ENCODE peak calls at places on chromosomes 11 and 22, in six cellular contexts. One of them, this sample, is unnamed.

GRCh38 chr11:105177658-105178057 is 38.1 kb upstream of the CARD18 start:
- DNase-seq in H9: no peak
- DNase-seq in IMR-90: peak; percentile 92
- DNase-seq in neuronal stem cell: no peak
- DNase-seq in H1: no peak
- DNase-seq in mesenchymal stem cell: peak; percentile 86
- DNase-seq in this sample: peak; percentile 25

GRCh38 chr11:130209944-130210854 is 50.6 kb downstream of the ST14 start:
- DNase-seq in mesenchymal stem cell: no peak
- DNase-seq in H1: peak; percentile 43
- DNase-seq in neuronal stem cell: no peak
- DNase-seq in H9: peak; percentile 25
- DNase-seq in IMR-90: no peak
- DNase-seq in this sample: no peak

GRCh38 chr22:49966041-49966715 is 5.6 kb downstream of the PIM3 start:
- DNase-seq in mesenchymal stem cell: no peak
- DNase-seq in H9: peak; percentile 28
- DNase-seq in neuronal stem cell: no peak
- DNase-seq in IMR-90: no peak
- DNase-seq in H1: peak; percentile 49
- DNase-seq in this sample: no peak

GRCh38 chr11:1138053-1138452 is 19.7 kb upstream of the MUC5AC start:
- DNase-seq in H1: no peak
- DNase-seq in H9: no peak
- DNase-seq in mesenchymal stem cell: no peak
- DNase-seq in neuronal stem cell: no peak
- DNase-seq in IMR-90: peak; percentile 82
- DNase-seq in this sample: no peak

GRCh38 chr11:101860694-101861371 is 54.0 kb upstream of the CEP126 start:
- DNase-seq in mesenchymal stem cell: peak; percentile 64
- DNase-seq in H9: peak; percentile 69
- DNase-seq in H1: no peak
- DNase-seq in neuronal stem cell: peak; percentile 45
- DNase-seq in IMR-90: peak; percentile 76
- DNase-seq in this sample: peak; percentile 80

GRCh38 chr11:90254065-90254464 is 31.2 kb upstream of the CHORDC1 start:
- DNase-seq in IMR-90: no peak
- DNase-seq in neuronal stem cell: no peak
- DNase-seq in mesenchymal stem cell: no peak
- DNase-seq in H9: no peak
- DNase-seq in H1: no peak
- DNase-seq in this sample: no peak

GRCh38 chr11:12091957-12092558 is 18.3 kb upstream of the MICAL2 start:
- DNase-seq in H1: no peak
- DNase-seq in H9: no peak
- DNase-seq in mesenchymal stem cell: no peak
- DNase-seq in IMR-90: no peak
- DNase-seq in neuronal stem cell: no peak
- DNase-seq in this sample: no peak

GRCh38 chr11:118211006-118211405 is 13.8 kb downstream of the JAML start:
- DNase-seq in IMR-90: no peak
- DNase-seq in H9: peak; percentile 64
- DNase-seq in H1: peak; percentile 57
- DNase-seq in neuronal stem cell: peak; percentile 50
- DNase-seq in mesenchymal stem cell: no peak
- DNase-seq in this sample: peak; percentile 66

GRCh38 chr11:62602141-62603071 is 741 bp upstream of the MTA2 start:
- DNase-seq in H9: peak; percentile 72
- DNase-seq in IMR-90: peak; percentile 46
- DNase-seq in neuronal stem cell: no peak
- DNase-seq in H1: peak; percentile 77
- DNase-seq in mesenchymal stem cell: no peak
- DNase-seq in this sample: peak; percentile 66

GRCh38 chr11:101129203-101129943 is at the start of gene PGR:
- DNase-seq in neuronal stem cell: peak; percentile 17
- DNase-seq in H9: peak; percentile 49
- DNase-seq in H1: peak; percentile 55
- DNase-seq in mesenchymal stem cell: peak; percentile 4
- DNase-seq in IMR-90: no peak
- DNase-seq in this sample: peak; percentile 20

GRCh38 chr11:44531636-44532035 is 33.8 kb upstream of the CD82 start:
- DNase-seq in neuronal stem cell: no peak
- DNase-seq in H9: no peak
- DNase-seq in IMR-90: no peak
- DNase-seq in mesenchymal stem cell: no peak
- DNase-seq in H1: no peak
- DNase-seq in this sample: no peak

GRCh38 chr22:20439928-20440575 is 2.4 kb upstream of the SCARF2 start:
- DNase-seq in H1: no peak
- DNase-seq in mesenchymal stem cell: no peak
- DNase-seq in H9: no peak
- DNase-seq in neuronal stem cell: no peak
- DNase-seq in IMR-90: no peak
- DNase-seq in this sample: no peak

GRCh38 chr11:69654660-69655478 is 13.9 kb downstream of the CCND1 start:
- DNase-seq in H9: peak; percentile 56
- DNase-seq in mesenchymal stem cell: peak; percentile 30
- DNase-seq in IMR-90: peak; percentile 52
- DNase-seq in H1: peak; percentile 50
- DNase-seq in neuronal stem cell: no peak
- DNase-seq in this sample: no peak

DNA sequence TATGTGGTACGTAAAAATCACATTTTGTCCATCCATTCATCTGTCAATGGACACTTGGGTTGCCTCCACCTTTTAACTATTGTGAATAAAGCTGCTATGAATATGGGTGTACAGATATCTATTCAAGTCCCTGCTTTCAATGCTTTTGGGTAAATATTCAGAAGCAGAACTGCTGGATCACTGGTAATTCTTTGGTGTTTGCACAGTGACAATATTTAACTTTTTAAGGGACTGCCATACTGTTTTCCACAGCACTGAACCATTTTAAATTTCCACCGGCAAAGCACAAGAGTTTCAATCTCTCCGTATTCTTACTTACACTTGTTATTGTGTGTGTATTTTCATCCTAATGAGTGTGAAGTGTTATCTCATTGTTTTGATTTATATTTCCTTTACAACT is 79.4 kb downstream of the RBFOX2 start:
- DNase-seq in H1: no peak
- DNase-seq in mesenchymal stem cell: no peak
- DNase-seq in IMR-90: no peak
- DNase-seq in neuronal stem cell: no peak
- DNase-seq in H9: no peak
- DNase-seq in this sample: no peak
- H4K91ac ChIP-seq in H1: no peak overlapping the region
- H4K91ac ChIP-seq in mesenchymal stem cell: no peak overlapping the region
- H4K91ac ChIP-seq in IMR-90: no peak overlapping the region
- H4K91ac ChIP-seq in neuronal stem cell: no peak overlapping the region
- H4K91ac ChIP-seq in H9: no peak overlapping the region
- H4K91ac ChIP-seq in this sample: no peak overlapping the region

DNA sequence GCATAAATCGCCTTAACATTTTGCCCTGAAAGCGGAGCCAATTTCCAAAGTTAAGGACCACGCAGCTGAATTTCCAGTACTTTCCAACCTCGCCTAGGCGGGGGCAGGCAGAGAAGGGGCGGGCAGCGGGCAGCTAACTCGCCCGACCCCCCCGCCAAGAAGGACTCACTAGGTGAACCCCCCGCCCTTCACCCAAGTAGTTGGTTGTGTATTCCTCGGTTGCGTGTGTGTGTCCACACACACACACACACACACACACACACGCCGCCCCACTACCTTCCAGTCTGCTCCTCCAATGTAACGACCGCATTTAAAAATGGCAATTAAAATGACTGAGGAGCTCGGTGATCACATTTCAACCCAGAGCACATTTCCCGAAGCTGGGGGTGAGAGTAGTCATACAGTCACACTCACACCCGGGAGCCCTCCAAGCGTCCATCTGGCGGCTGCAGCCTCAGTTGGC is 1.4 kb downstream of the TENM4 start:
- DNase-seq in H9: no peak
- DNase-seq in mesenchymal stem cell: peak; percentile 44
- DNase-seq in neuronal stem cell: no peak
- DNase-seq in IMR-90: peak; percentile 59
- DNase-seq in H1: no peak
- DNase-seq in this sample: no peak
- H3K23ac ChIP-seq in H9: no peak overlapping the region
- H3K23ac ChIP-seq in mesenchymal stem cell: no peak overlapping the region
- H3K23ac ChIP-seq in neuronal stem cell: no peak overlapping the region
- H3K23ac ChIP-seq in IMR-90: peak overlapping the region; percentile 68
- H3K23ac ChIP-seq in H1: no peak overlapping the region
- H3K23ac ChIP-seq in this sample: no peak overlapping the region

GRCh38 chr22:24990344-24990905 is 37.9 kb downstream of the KIAA1671 start:
- DNase-seq in H9: no peak
- DNase-seq in neuronal stem cell: no peak
- DNase-seq in mesenchymal stem cell: no peak
- DNase-seq in H1: no peak
- DNase-seq in IMR-90: no peak
- DNase-seq in this sample: no peak
- H4K91ac ChIP-seq in H9: no peak overlapping the region
- H4K91ac ChIP-seq in neuronal stem cell: no peak overlapping the region
- H4K91ac ChIP-seq in mesenchymal stem cell: peak overlapping the region; percentile 85
- H4K91ac ChIP-seq in H1: no peak overlapping the region
- H4K91ac ChIP-seq in IMR-90: no peak overlapping the region
- H4K91ac ChIP-seq in this sample: no peak overlapping the region

GRCh38 chr11:77589521-77590193 is at the start of gene AQP11:
- DNase-seq in H9: peak; percentile 92
- DNase-seq in IMR-90: peak; percentile 80
- DNase-seq in mesenchymal stem cell: peak; percentile 88
- DNase-seq in H1: peak; percentile 89
- DNase-seq in neuronal stem cell: peak; percentile 87
- DNase-seq in this sample: peak; percentile 87
- H3K23ac ChIP-seq in H9: no peak within 1 kb of the TSS
- H3K23ac ChIP-seq in IMR-90: peak within 1 kb of the TSS; percentile 39
- H3K23ac ChIP-seq in mesenchymal stem cell: no peak within 1 kb of the TSS
- H3K23ac ChIP-seq in H1: no peak within 1 kb of the TSS
- H3K23ac ChIP-seq in neuronal stem cell: peak within 1 kb of the TSS; percentile 65
- H3K23ac ChIP-seq in this sample: no peak within 1 kb of the TSS

GRCh38 chr22:42697542-42698013 is 23.1 kb downstream of the A4GALT start:
- DNase-seq in H1: no peak
- DNase-seq in H9: no peak
- DNase-seq in mesenchymal stem cell: peak; percentile 88
- DNase-seq in IMR-90: peak; percentile 73
- DNase-seq in neuronal stem cell: no peak
- DNase-seq in this sample: peak; percentile 79
- H4K91ac ChIP-seq in H1: no peak overlapping the region
- H4K91ac ChIP-seq in H9: no peak overlapping the region
- H4K91ac ChIP-seq in mesenchymal stem cell: no peak overlapping the region
- H4K91ac ChIP-seq in IMR-90: peak overlapping the region; percentile 66
- H4K91ac ChIP-seq in neuronal stem cell: no peak overlapping the region
- H4K91ac ChIP-seq in this sample: peak overlapping the region; percentile 30

DNA sequence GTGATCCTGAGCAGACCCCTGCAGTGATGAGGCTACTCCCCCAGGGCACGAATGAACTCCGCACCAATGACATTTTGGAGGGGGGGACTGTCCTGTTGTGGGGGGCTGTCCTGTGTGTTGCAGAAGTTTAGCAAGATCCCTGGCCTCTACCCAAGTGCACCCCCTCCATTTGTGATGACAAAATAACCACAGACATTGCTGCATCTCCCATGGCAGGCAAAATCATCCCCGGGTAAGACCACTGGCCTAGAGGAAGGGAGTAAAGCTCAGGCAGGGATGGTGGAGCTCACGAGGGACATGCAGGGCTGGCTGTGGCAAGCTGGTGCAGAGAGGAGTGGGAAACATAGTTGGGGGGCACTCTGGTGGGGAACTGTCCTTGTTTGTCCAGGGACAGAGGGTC is 40.6 kb downstream of the NECTIN1 start:
- DNase-seq in neuronal stem cell: no peak
- DNase-seq in IMR-90: no peak
- DNase-seq in mesenchymal stem cell: no peak
- DNase-seq in H9: no peak
- DNase-seq in H1: no peak
- DNase-seq in this sample: no peak
- H3K23ac ChIP-seq in neuronal stem cell: no peak overlapping the region
- H3K23ac ChIP-seq in IMR-90: no peak overlapping the region
- H3K23ac ChIP-seq in mesenchymal stem cell: no peak overlapping the region
- H3K23ac ChIP-seq in H9: no peak overlapping the region
- H3K23ac ChIP-seq in H1: no peak overlapping the region
- H3K23ac ChIP-seq in this sample: no peak overlapping the region

GRCh38 chr11:61586792-61587430 is 6.0 kb upstream of the SYT7 start:
- DNase-seq in IMR-90: no peak
- DNase-seq in H1: no peak
- DNase-seq in neuronal stem cell: no peak
- DNase-seq in mesenchymal stem cell: no peak
- DNase-seq in H9: no peak
- DNase-seq in this sample: peak; percentile 75
- H4K91ac ChIP-seq in IMR-90: no peak overlapping the region
- H4K91ac ChIP-seq in H1: peak overlapping the region; percentile 38
- H4K91ac ChIP-seq in neuronal stem cell: no peak overlapping the region
- H4K91ac ChIP-seq in mesenchymal stem cell: no peak overlapping the region
- H4K91ac ChIP-seq in H9: no peak overlapping the region
- H4K91ac ChIP-seq in this sample: peak overlapping the region; percentile 99

This sample was measured in trophoblast cell.